ENCODE peak calls at places on chromosomes 7 and 10, in four cellular contexts. One of them, this sample, is unnamed.

GRCh38 chr7:130154501-130155317 is 50.5 kb downstream of the TMEM209 start:
- DNase-seq in caudate nucleus: no peak
- DNase-seq in mucosa of gallbladder: no peak
- DNase-seq in spleen: no peak
- DNase-seq in this sample: no peak

GRCh38 chr10:84432891-84433290 is 104.5 kb downstream of the CCSER2 start:
- DNase-seq in caudate nucleus: no peak
- DNase-seq in mucosa of gallbladder: no peak
- DNase-seq in spleen: no peak
- DNase-seq in this sample: no peak

GRCh38 chr7:81621893-81622292 is 148.0 kb downstream of the HGF start:
- DNase-seq in caudate nucleus: no peak
- DNase-seq in mucosa of gallbladder: no peak
- DNase-seq in spleen: no peak
- DNase-seq in this sample: no peak

GRCh38 chr7:133051066-133051465 is 30.8 kb downstream of the CHCHD3 start:
- DNase-seq in caudate nucleus: no peak
- DNase-seq in mucosa of gallbladder: no peak
- DNase-seq in spleen: no peak
- DNase-seq in this sample: peak

GRCh38 chr7:41834805-41835694 is 132.2 kb upstream of the INHBA start:
- DNase-seq in caudate nucleus: no peak
- DNase-seq in mucosa of gallbladder: peak
- DNase-seq in spleen: no peak
- DNase-seq in this sample: peak

GRCh38 chr7:18590744-18591340 is 95.3 kb downstream of the HDAC9 start:
- DNase-seq in caudate nucleus: no peak
- DNase-seq in mucosa of gallbladder: no peak
- DNase-seq in spleen: no peak
- DNase-seq in this sample: no peak

GRCh38 chr7:151251328-151251925 is 2.9 kb upstream of the SMARCD3 start:
- DNase-seq in caudate nucleus: peak
- DNase-seq in mucosa of gallbladder: peak
- DNase-seq in spleen: no peak
- DNase-seq in this sample: peak

GRCh38 chr7:26618898-26619297 is 245.5 kb downstream of the SKAP2 start:
- DNase-seq in caudate nucleus: no peak
- DNase-seq in mucosa of gallbladder: no peak
- DNase-seq in spleen: no peak
- DNase-seq in this sample: no peak

GRCh38 chr10:59895629-59896116 is 10.7 kb downstream of the CCDC6 start:
- DNase-seq in caudate nucleus: no peak
- DNase-seq in mucosa of gallbladder: peak
- DNase-seq in spleen: no peak
- DNase-seq in this sample: peak

GRCh38 chr10:3914702-3915101 is 129.7 kb upstream of the KLF6 start:
- DNase-seq in caudate nucleus: no peak
- DNase-seq in mucosa of gallbladder: no peak
- DNase-seq in spleen: no peak
- DNase-seq in this sample: no peak

GRCh38 chr7:6564091-6564770 is 13.0 kb upstream of the GRID2IP start:
- DNase-seq in caudate nucleus: no peak
- DNase-seq in mucosa of gallbladder: no peak
- DNase-seq in spleen: no peak
- DNase-seq in this sample: no peak

GRCh38 chr7:87506243-87507180 is 31.0 kb upstream of the ABCB4 start:
- DNase-seq in caudate nucleus: no peak
- DNase-seq in mucosa of gallbladder: no peak
- DNase-seq in spleen: no peak
- DNase-seq in this sample: no peak

GRCh38 chr7:152866791-152867481 is 107.4 kb downstream of the ACTR3B start:
- DNase-seq in caudate nucleus: no peak
- DNase-seq in mucosa of gallbladder: no peak
- DNase-seq in spleen: peak
- DNase-seq in this sample: no peak

GRCh38 chr10:131561897-131562296 is 250.4 kb upstream of the TCERG1L start:
- DNase-seq in caudate nucleus: no peak
- DNase-seq in mucosa of gallbladder: no peak
- DNase-seq in spleen: peak
- DNase-seq in this sample: no peak

GRCh38 chr7:91357379-91357778 is 93.1 kb downstream of the FZD1 start:
- DNase-seq in caudate nucleus: no peak
- DNase-seq in mucosa of gallbladder: no peak
- DNase-seq in spleen: no peak
- DNase-seq in this sample: no peak

GRCh38 chr10:62907470-62908212 is 91.5 kb upstream of the EGR2 start:
- DNase-seq in caudate nucleus: no peak
- DNase-seq in mucosa of gallbladder: no peak
- DNase-seq in spleen: no peak
- DNase-seq in this sample: no peak

GRCh38 chr10:74825371-74826141 is 844 bp upstream of the KAT6B start:
- DNase-seq in caudate nucleus: peak
- DNase-seq in mucosa of gallbladder: peak
- DNase-seq in spleen: peak
- DNase-seq in this sample: peak

GRCh38 chr7:137081694-137082093 is 213.2 kb downstream of the CHRM2 start:
- DNase-seq in caudate nucleus: no peak
- DNase-seq in mucosa of gallbladder: peak
- DNase-seq in spleen: no peak
- DNase-seq in this sample: peak

GRCh38 chr7:73841689-73842247 is 548 bp downstream of the METTL27 start:
- DNase-seq in caudate nucleus: no peak
- DNase-seq in mucosa of gallbladder: no peak
- DNase-seq in spleen: no peak
- DNase-seq in this sample: no peak

GRCh38 chr10:77832243-77832642 is 94.3 kb downstream of the DLG5 start:
- DNase-seq in caudate nucleus: no peak
- DNase-seq in mucosa of gallbladder: no peak
- DNase-seq in spleen: no peak
- DNase-seq in this sample: no peak

GRCh38 chr7:158029431-158029938 is 558.1 kb downstream of the PTPRN2 start:
- DNase-seq in caudate nucleus: no peak
- DNase-seq in mucosa of gallbladder: no peak
- DNase-seq in spleen: peak
- DNase-seq in this sample: no peak